ENCODE peak calls at places on chromosomes 5 and 9, in nine cellular contexts. S is SK-N-DZ; G is endothelial cell; U is effector CD4-positive, alpha-beta T cell; R is breast epithelium; D is HuH-7.5; P is lung; C is T-helper 9 cell; N is activated CD4-positive, CD25-positive, alpha-beta regulatory T cell. X is an unnamed sample.

GRCh38 chr9:94591876-94592275 is 1.7 kb downstream of the FBP2 start:
- DNase-seq in R (no peak), N (no peak), U (no peak), G (no peak), D (no peak), C (no peak), S (no peak), P (no peak), X (no peak)

GRCh38 chr5:170534941-170535340 is 31.1 kb downstream of the KCNIP1 start:
- DNase-seq in C (no peak), P (no peak), N (no peak), D (no peak), U (no peak), R (no peak), S (no peak), G (no peak), X (no peak)

GRCh38 chr9:77876091-77876490 is 155.5 kb downstream of the GNAQ start:
- DNase-seq in S (peak), P (no peak), C (no peak), U (no peak), R (no peak), N (no peak), G (peak), D (no peak), X (no peak)

GRCh38 chr5:33854733-33855151 is 37.0 kb downstream of the ADAMTS12 start:
- DNase-seq in S (no peak), N (no peak), C (no peak), P (no peak), U (no peak), R (no peak), D (peak), G (no peak), X (no peak)

GRCh38 chr9:34502471-34503335 is 20.1 kb downstream of the ENHO start:
- DNase-seq in U (no peak), C (no peak), G (no peak), R (peak), P (no peak), D (no peak), N (no peak), S (no peak), X (no peak)

GRCh38 chr5:96335873-96336272 is 97.2 kb downstream of the PCSK1 start:
- DNase-seq in R (no peak), S (no peak), U (no peak), P (no peak), N (no peak), D (no peak), G (no peak), C (no peak), X (no peak)

GRCh38 chr9:19281801-19282200 is 51.3 kb downstream of the DENND4C start:
- DNase-seq in U (no peak), C (no peak), G (no peak), S (no peak), P (no peak), N (no peak), R (no peak), D (no peak), X (no peak)

GRCh38 chr5:169027456-169028118 is 273.4 kb downstream of the SLIT3 start:
- DNase-seq in P (no peak), G (no peak), C (no peak), N (no peak), U (no peak), R (no peak), D (no peak), S (peak), X (no peak)

GRCh38 chr5:119275873-119276214 is 80.0 kb upstream of the TNFAIP8 start:
- DNase-seq in U (no peak), G (no peak), R (no peak), P (no peak), N (no peak), D (no peak), S (no peak), C (no peak), X (no peak)

GRCh38 chr9:91820949-91821880 is 128.8 kb downstream of the ROR2 start:
- DNase-seq in G (no peak), C (no peak), U (no peak), P (no peak), N (no peak), R (no peak), S (no peak), D (no peak), X (no peak)

GRCh38 chr5:147081256-147081872 is 153.5 kb upstream of the STK32A start:
- DNase-seq in N (no peak), C (no peak), G (no peak), R (no peak), U (no peak), P (no peak), D (no peak), S (no peak), X (no peak)

GRCh38 chr5:61332369-61332745 is 299 bp downstream of the ZSWIM6 start:
- DNase-seq in D (peak), N (peak), R (no peak), C (peak), P (peak), U (peak), G (no peak), S (no peak), X (no peak)

GRCh38 chr5:94674841-94675382 is 56.4 kb downstream of the SLF1 start:
- DNase-seq in P (no peak), N (no peak), D (no peak), R (no peak), C (no peak), U (no peak), G (no peak), S (no peak), X (no peak)

GRCh38 chr9:127773981-127774380 is 4.5 kb downstream of the SH2D3C start:
- DNase-seq in S (no peak), G (no peak), U (no peak), N (no peak), D (no peak), R (no peak), P (no peak), C (no peak), X (no peak)